ENCODE peak calls at places on chromosomes 12 and 14, in seven cellular contexts. X, N, S, U, K, F and V are unnamed samples.

GRCh38 chr12:89138048-89138852 is 214.1 kb downstream of the DUSP6 start:
- DNase-seq in N (no peak), U (no peak), K (no peak), F (no peak), X (no peak), S (peak), V (peak)

GRCh38 chr12:9120487-9121184 is 4.9 kb upstream of the A2M start:
- DNase-seq in N (no peak), F (no peak), K (no peak), X (no peak), S (no peak), U (no peak), V (no peak)

GRCh38 chr14:77980475-77981321 is 180.8 kb downstream of the ADCK1 start:
- DNase-seq in N (no peak), X (peak), S (no peak), F (peak), K (no peak), U (no peak), V (no peak)

GRCh38 chr12:116366456-116366776 is 88.9 kb upstream of the MED13L start:
- DNase-seq in K (no peak), X (no peak), S (no peak), U (no peak), F (no peak), N (no peak), V (no peak)

GRCh38 chr12:26158078-26158764 is 33.4 kb upstream of the BHLHE41 start:
- DNase-seq in U (no peak), S (no peak), F (no peak), X (no peak), N (no peak), K (no peak), V (no peak)

GRCh38 chr12:46217686-46218508 is 50.9 kb downstream of the SLC38A1 start:
- DNase-seq in N (no peak), X (no peak), U (no peak), K (peak), F (no peak), S (no peak), V (no peak)

GRCh38 chr12:3311027-3311402 is 180.0 kb upstream of the PRMT8 start:
- DNase-seq in U (no peak), F (no peak), X (no peak), K (no peak), S (no peak), N (no peak), V (peak)

GRCh38 chr12:54041097-54041690 is 8.3 kb downstream of the HOXC5 start:
- DNase-seq in X (no peak), N (no peak), U (no peak), K (no peak), S (no peak), F (no peak), V (no peak)

GRCh38 chr14:55446127-55446736 is 5.8 kb upstream of the TBPL2 start:
- DNase-seq in K (peak), S (peak), F (peak), X (peak), U (peak), N (peak), V (peak)

GRCh38 chr12:19419086-19419485 is 20.2 kb upstream of the AEBP2 start:
- DNase-seq in S (no peak), U (no peak), F (no peak), N (no peak), K (no peak), X (no peak), V (no peak)

GRCh38 chr14:99479903-99480855 is 480 bp downstream of the SETD3 start:
- DNase-seq in N (peak), U (peak), K (no peak), S (peak), X (peak), F (peak), V (peak)

GRCh38 chr14:69405762-69406161 is 7.3 kb downstream of the SLC39A9 start:
- DNase-seq in N (no peak), S (no peak), U (no peak), F (no peak), K (no peak), X (no peak), V (no peak)

GRCh38 chr14:100438678-100439592 is 115.8 kb downstream of the SLC25A47 start:
- DNase-seq in N (no peak), X (no peak), S (peak), K (peak), F (peak), U (no peak), V (peak)

GRCh38 chr12:129607756-129608155 is 296.1 kb downstream of the TMEM132D start:
- DNase-seq in U (no peak), F (no peak), S (no peak), N (no peak), K (no peak), X (no peak), V (no peak)

GRCh38 chr14:79514700-79515099 is 696.6 kb downstream of the DIO2 start:
- DNase-seq in F (peak), U (no peak), N (no peak), K (no peak), X (no peak), S (peak), V (peak)

GRCh38 chr14:105020815-105021655 is at the start of gene CDCA4:
- DNase-seq in K (peak), X (peak), N (peak), U (peak), S (peak), F (peak), V (peak)

GRCh38 chr14:94051115-94051514 is 25.0 kb downstream of the OTUB2 start:
- DNase-seq in K (no peak), N (no peak), X (peak), S (peak), F (peak), U (peak), V (peak)

GRCh38 chr12:74043343-74043742 is 494.3 kb upstream of the ATXN7L3B start:
- DNase-seq in F (peak), K (no peak), X (no peak), S (peak), N (no peak), U (no peak), V (peak)

GRCh38 chr14:70576891-70577290 is 23.6 kb downstream of the MED6 start:
- DNase-seq in N (no peak), U (no peak), K (no peak), X (no peak), F (no peak), S (no peak), V (no peak)